ENCODE peak calls at places on chromosomes 4 and X, in ten cellular contexts. One of them, this sample, is unnamed.
A peak's percentile ranks its signal among the peaks of the same experiment; 100 is the strongest.

GRCh38 chr4:38860788-38861424 is 4.3 kb upstream of the TLR6 start:
- DNase-seq in activated gamma-delta T cell treated with Interleukin-2 at 50 U/mL for 16 hours: peak; percentile 64
- DNase-seq in cardiac muscle cell: peak; percentile 67
- DNase-seq in activated CD4-positive, alpha-beta T cell treated with anti-CD3 and anti-CD28 coated beads, Interleukin-2, amount 10 ng/mL, durations not matched to agents 7 days and 5 days: peak; percentile 65
- DNase-seq in B cell: peak; percentile 71
- DNase-seq in bronchial epithelial cell: peak; percentile 47
- DNase-seq in heart left ventricle: no peak
- DNase-seq in activated CD8-positive, alpha-beta memory T cell treated with anti-CD3 and anti-CD28 coated beads for 4 hours: no peak
- DNase-seq in Panc1: no peak
- DNase-seq in ureter: no peak
- DNase-seq in this sample: no peak

GRCh38 chrX:37347420-37347819 is 1.7 kb upstream of the PRRG1 start:
- DNase-seq in activated gamma-delta T cell treated with Interleukin-2 at 50 U/mL for 16 hours: no peak
- DNase-seq in cardiac muscle cell: no peak
- DNase-seq in activated CD4-positive, alpha-beta T cell treated with anti-CD3 and anti-CD28 coated beads, Interleukin-2, amount 10 ng/mL, durations not matched to agents 7 days and 5 days: no peak
- DNase-seq in B cell: no peak
- DNase-seq in bronchial epithelial cell: peak; percentile 29
- DNase-seq in heart left ventricle: peak; percentile 15
- DNase-seq in activated CD8-positive, alpha-beta memory T cell treated with anti-CD3 and anti-CD28 coated beads for 4 hours: no peak
- DNase-seq in Panc1: no peak
- DNase-seq in ureter: no peak
- DNase-seq in this sample: no peak

GRCh38 chr4:140330311-140330900 is 43.0 kb upstream of the SCOC start:
- DNase-seq in activated gamma-delta T cell treated with Interleukin-2 at 50 U/mL for 16 hours: no peak
- DNase-seq in cardiac muscle cell: peak; percentile 41
- DNase-seq in activated CD4-positive, alpha-beta T cell treated with anti-CD3 and anti-CD28 coated beads, Interleukin-2, amount 10 ng/mL, durations not matched to agents 7 days and 5 days: no peak
- DNase-seq in B cell: no peak
- DNase-seq in bronchial epithelial cell: peak; percentile 62
- DNase-seq in heart left ventricle: no peak
- DNase-seq in activated CD8-positive, alpha-beta memory T cell treated with anti-CD3 and anti-CD28 coated beads for 4 hours: no peak
- DNase-seq in Panc1: no peak
- DNase-seq in ureter: no peak
- DNase-seq in this sample: no peak

GRCh38 chrX:134821370-134821769 is 163.1 kb upstream of the PLAC1 start:
- DNase-seq in activated gamma-delta T cell treated with Interleukin-2 at 50 U/mL for 16 hours: no peak
- DNase-seq in cardiac muscle cell: no peak
- DNase-seq in activated CD4-positive, alpha-beta T cell treated with anti-CD3 and anti-CD28 coated beads, Interleukin-2, amount 10 ng/mL, durations not matched to agents 7 days and 5 days: no peak
- DNase-seq in B cell: no peak
- DNase-seq in bronchial epithelial cell: peak; percentile 12
- DNase-seq in heart left ventricle: peak; percentile 41
- DNase-seq in activated CD8-positive, alpha-beta memory T cell treated with anti-CD3 and anti-CD28 coated beads for 4 hours: no peak
- DNase-seq in Panc1: no peak
- DNase-seq in ureter: no peak
- DNase-seq in this sample: no peak

GRCh38 chr4:184979461-184980124 is 38.7 kb upstream of the HELT start:
- DNase-seq in activated gamma-delta T cell treated with Interleukin-2 at 50 U/mL for 16 hours: no peak
- DNase-seq in cardiac muscle cell: no peak
- DNase-seq in activated CD4-positive, alpha-beta T cell treated with anti-CD3 and anti-CD28 coated beads, Interleukin-2, amount 10 ng/mL, durations not matched to agents 7 days and 5 days: no peak
- DNase-seq in B cell: no peak
- DNase-seq in bronchial epithelial cell: no peak
- DNase-seq in heart left ventricle: peak; percentile 64
- DNase-seq in activated CD8-positive, alpha-beta memory T cell treated with anti-CD3 and anti-CD28 coated beads for 4 hours: no peak
- DNase-seq in Panc1: no peak
- DNase-seq in ureter: no peak
- DNase-seq in this sample: no peak

GRCh38 chr4:186787536-186787935 is 63.9 kb upstream of the FAT1 start:
- DNase-seq in activated gamma-delta T cell treated with Interleukin-2 at 50 U/mL for 16 hours: no peak
- DNase-seq in cardiac muscle cell: no peak
- DNase-seq in activated CD4-positive, alpha-beta T cell treated with anti-CD3 and anti-CD28 coated beads, Interleukin-2, amount 10 ng/mL, durations not matched to agents 7 days and 5 days: no peak
- DNase-seq in B cell: no peak
- DNase-seq in bronchial epithelial cell: no peak
- DNase-seq in heart left ventricle: no peak
- DNase-seq in activated CD8-positive, alpha-beta memory T cell treated with anti-CD3 and anti-CD28 coated beads for 4 hours: no peak
- DNase-seq in Panc1: no peak
- DNase-seq in ureter: no peak
- DNase-seq in this sample: no peak

GRCh38 chr4:155722816-155723499 is 35.9 kb upstream of the GUCY1B1 start:
- DNase-seq in activated gamma-delta T cell treated with Interleukin-2 at 50 U/mL for 16 hours: no peak
- DNase-seq in cardiac muscle cell: no peak
- DNase-seq in activated CD4-positive, alpha-beta T cell treated with anti-CD3 and anti-CD28 coated beads, Interleukin-2, amount 10 ng/mL, durations not matched to agents 7 days and 5 days: no peak
- DNase-seq in B cell: no peak
- DNase-seq in bronchial epithelial cell: no peak
- DNase-seq in heart left ventricle: no peak
- DNase-seq in activated CD8-positive, alpha-beta memory T cell treated with anti-CD3 and anti-CD28 coated beads for 4 hours: no peak
- DNase-seq in Panc1: no peak
- DNase-seq in ureter: no peak
- DNase-seq in this sample: no peak

GRCh38 chrX:12951590-12951965 is 23.3 kb upstream of the TMSB4X start:
- DNase-seq in activated gamma-delta T cell treated with Interleukin-2 at 50 U/mL for 16 hours: no peak
- DNase-seq in cardiac muscle cell: no peak
- DNase-seq in activated CD4-positive, alpha-beta T cell treated with anti-CD3 and anti-CD28 coated beads, Interleukin-2, amount 10 ng/mL, durations not matched to agents 7 days and 5 days: peak; percentile 37
- DNase-seq in B cell: no peak
- DNase-seq in bronchial epithelial cell: no peak
- DNase-seq in heart left ventricle: no peak
- DNase-seq in activated CD8-positive, alpha-beta memory T cell treated with anti-CD3 and anti-CD28 coated beads for 4 hours: no peak
- DNase-seq in Panc1: no peak
- DNase-seq in ureter: no peak
- DNase-seq in this sample: no peak

GRCh38 chr4:113300384-113301011 is 251.0 kb downstream of the ANK2 start:
- DNase-seq in activated gamma-delta T cell treated with Interleukin-2 at 50 U/mL for 16 hours: no peak
- DNase-seq in cardiac muscle cell: peak; percentile 5
- DNase-seq in activated CD4-positive, alpha-beta T cell treated with anti-CD3 and anti-CD28 coated beads, Interleukin-2, amount 10 ng/mL, durations not matched to agents 7 days and 5 days: no peak
- DNase-seq in B cell: no peak
- DNase-seq in bronchial epithelial cell: peak; percentile 98
- DNase-seq in heart left ventricle: peak; percentile 52
- DNase-seq in activated CD8-positive, alpha-beta memory T cell treated with anti-CD3 and anti-CD28 coated beads for 4 hours: no peak
- DNase-seq in Panc1: no peak
- DNase-seq in ureter: no peak
- DNase-seq in this sample: no peak

GRCh38 chrX:39396358-39396995 is 595.2 kb downstream of the MID1IP1 start:
- DNase-seq in activated gamma-delta T cell treated with Interleukin-2 at 50 U/mL for 16 hours: no peak
- DNase-seq in cardiac muscle cell: peak; percentile 81
- DNase-seq in activated CD4-positive, alpha-beta T cell treated with anti-CD3 and anti-CD28 coated beads, Interleukin-2, amount 10 ng/mL, durations not matched to agents 7 days and 5 days: no peak
- DNase-seq in B cell: no peak
- DNase-seq in bronchial epithelial cell: no peak
- DNase-seq in heart left ventricle: no peak
- DNase-seq in activated CD8-positive, alpha-beta memory T cell treated with anti-CD3 and anti-CD28 coated beads for 4 hours: no peak
- DNase-seq in Panc1: no peak
- DNase-seq in ureter: no peak
- DNase-seq in this sample: no peak

GRCh38 chr4:106365613-106366012 is 3.0 kb downstream of the GIMD1 start:
- DNase-seq in activated gamma-delta T cell treated with Interleukin-2 at 50 U/mL for 16 hours: no peak
- DNase-seq in cardiac muscle cell: peak; percentile 44
- DNase-seq in activated CD4-positive, alpha-beta T cell treated with anti-CD3 and anti-CD28 coated beads, Interleukin-2, amount 10 ng/mL, durations not matched to agents 7 days and 5 days: no peak
- DNase-seq in B cell: no peak
- DNase-seq in bronchial epithelial cell: peak; percentile 94
- DNase-seq in heart left ventricle: no peak
- DNase-seq in activated CD8-positive, alpha-beta memory T cell treated with anti-CD3 and anti-CD28 coated beads for 4 hours: no peak
- DNase-seq in Panc1: no peak
- DNase-seq in ureter: no peak
- DNase-seq in this sample: no peak

GRCh38 chr4:73675623-73676022 is 55.4 kb upstream of the RASSF6 start:
- DNase-seq in activated gamma-delta T cell treated with Interleukin-2 at 50 U/mL for 16 hours: no peak
- DNase-seq in cardiac muscle cell: no peak
- DNase-seq in activated CD4-positive, alpha-beta T cell treated with anti-CD3 and anti-CD28 coated beads, Interleukin-2, amount 10 ng/mL, durations not matched to agents 7 days and 5 days: no peak
- DNase-seq in B cell: no peak
- DNase-seq in bronchial epithelial cell: no peak
- DNase-seq in heart left ventricle: no peak
- DNase-seq in activated CD8-positive, alpha-beta memory T cell treated with anti-CD3 and anti-CD28 coated beads for 4 hours: no peak
- DNase-seq in Panc1: no peak
- DNase-seq in ureter: no peak
- DNase-seq in this sample: no peak

GRCh38 chr4:36310793-36311192 is 29.4 kb downstream of the DTHD1 start:
- DNase-seq in activated gamma-delta T cell treated with Interleukin-2 at 50 U/mL for 16 hours: no peak
- DNase-seq in cardiac muscle cell: no peak
- DNase-seq in activated CD4-positive, alpha-beta T cell treated with anti-CD3 and anti-CD28 coated beads, Interleukin-2, amount 10 ng/mL, durations not matched to agents 7 days and 5 days: no peak
- DNase-seq in B cell: no peak
- DNase-seq in bronchial epithelial cell: no peak
- DNase-seq in heart left ventricle: peak; percentile 40
- DNase-seq in activated CD8-positive, alpha-beta memory T cell treated with anti-CD3 and anti-CD28 coated beads for 4 hours: no peak
- DNase-seq in Panc1: no peak
- DNase-seq in ureter: no peak
- DNase-seq in this sample: no peak

GRCh38 chrX:55593756-55594257 is 29.4 kb upstream of the FOXR2 start:
- DNase-seq in activated gamma-delta T cell treated with Interleukin-2 at 50 U/mL for 16 hours: no peak
- DNase-seq in cardiac muscle cell: no peak
- DNase-seq in activated CD4-positive, alpha-beta T cell treated with anti-CD3 and anti-CD28 coated beads, Interleukin-2, amount 10 ng/mL, durations not matched to agents 7 days and 5 days: no peak
- DNase-seq in B cell: no peak
- DNase-seq in bronchial epithelial cell: no peak
- DNase-seq in heart left ventricle: no peak
- DNase-seq in activated CD8-positive, alpha-beta memory T cell treated with anti-CD3 and anti-CD28 coated beads for 4 hours: no peak
- DNase-seq in Panc1: no peak
- DNase-seq in ureter: no peak
- DNase-seq in this sample: no peak

GRCh38 chrX:363621-364375 is 22.9 kb downstream of the PPP2R3B start:
- DNase-seq in activated gamma-delta T cell treated with Interleukin-2 at 50 U/mL for 16 hours: no peak
- DNase-seq in cardiac muscle cell: no peak
- DNase-seq in activated CD4-positive, alpha-beta T cell treated with anti-CD3 and anti-CD28 coated beads, Interleukin-2, amount 10 ng/mL, durations not matched to agents 7 days and 5 days: no peak
- DNase-seq in B cell: no peak
- DNase-seq in bronchial epithelial cell: no peak
- DNase-seq in heart left ventricle: peak; percentile 21
- DNase-seq in activated CD8-positive, alpha-beta memory T cell treated with anti-CD3 and anti-CD28 coated beads for 4 hours: no peak
- DNase-seq in Panc1: no peak
- DNase-seq in ureter: no peak
- DNase-seq in this sample: no peak

GRCh38 chr4:15149842-15150592 is 147.7 kb downstream of the CPEB2 start:
- DNase-seq in activated gamma-delta T cell treated with Interleukin-2 at 50 U/mL for 16 hours: no peak
- DNase-seq in cardiac muscle cell: peak; percentile 73
- DNase-seq in activated CD4-positive, alpha-beta T cell treated with anti-CD3 and anti-CD28 coated beads, Interleukin-2, amount 10 ng/mL, durations not matched to agents 7 days and 5 days: no peak
- DNase-seq in B cell: no peak
- DNase-seq in bronchial epithelial cell: peak; percentile 47
- DNase-seq in heart left ventricle: peak; percentile 89
- DNase-seq in activated CD8-positive, alpha-beta memory T cell treated with anti-CD3 and anti-CD28 coated beads for 4 hours: no peak
- DNase-seq in Panc1: no peak
- DNase-seq in ureter: peak; percentile 77
- DNase-seq in this sample: peak; percentile 93

GRCh38 chrX:80705379-80705778 is 104.3 kb downstream of the BRWD3 start:
- DNase-seq in activated gamma-delta T cell treated with Interleukin-2 at 50 U/mL for 16 hours: no peak
- DNase-seq in cardiac muscle cell: no peak
- DNase-seq in activated CD4-positive, alpha-beta T cell treated with anti-CD3 and anti-CD28 coated beads, Interleukin-2, amount 10 ng/mL, durations not matched to agents 7 days and 5 days: no peak
- DNase-seq in B cell: no peak
- DNase-seq in bronchial epithelial cell: no peak
- DNase-seq in heart left ventricle: no peak
- DNase-seq in activated CD8-positive, alpha-beta memory T cell treated with anti-CD3 and anti-CD28 coated beads for 4 hours: no peak
- DNase-seq in Panc1: no peak
- DNase-seq in ureter: no peak
- DNase-seq in this sample: no peak

GRCh38 chr4:183872531-183872930 is 32.6 kb upstream of the STOX2 start:
- DNase-seq in activated gamma-delta T cell treated with Interleukin-2 at 50 U/mL for 16 hours: no peak
- DNase-seq in cardiac muscle cell: no peak
- DNase-seq in activated CD4-positive, alpha-beta T cell treated with anti-CD3 and anti-CD28 coated beads, Interleukin-2, amount 10 ng/mL, durations not matched to agents 7 days and 5 days: no peak
- DNase-seq in B cell: no peak
- DNase-seq in bronchial epithelial cell: peak; percentile 20
- DNase-seq in heart left ventricle: no peak
- DNase-seq in activated CD8-positive, alpha-beta memory T cell treated with anti-CD3 and anti-CD28 coated beads for 4 hours: no peak
- DNase-seq in Panc1: no peak
- DNase-seq in ureter: no peak
- DNase-seq in this sample: no peak

GRCh38 chr4:186781032-186781917 is 57.6 kb upstream of the FAT1 start:
- DNase-seq in activated gamma-delta T cell treated with Interleukin-2 at 50 U/mL for 16 hours: no peak
- DNase-seq in cardiac muscle cell: peak; percentile 13
- DNase-seq in activated CD4-positive, alpha-beta T cell treated with anti-CD3 and anti-CD28 coated beads, Interleukin-2, amount 10 ng/mL, durations not matched to agents 7 days and 5 days: no peak
- DNase-seq in B cell: no peak
- DNase-seq in bronchial epithelial cell: peak; percentile 94
- DNase-seq in heart left ventricle: no peak
- DNase-seq in activated CD8-positive, alpha-beta memory T cell treated with anti-CD3 and anti-CD28 coated beads for 4 hours: no peak
- DNase-seq in Panc1: no peak
- DNase-seq in ureter: no peak
- DNase-seq in this sample: no peak

GRCh38 chr4:155772459-155773195 is 13.8 kb downstream of the GUCY1B1 start:
- DNase-seq in activated gamma-delta T cell treated with Interleukin-2 at 50 U/mL for 16 hours: no peak
- DNase-seq in cardiac muscle cell: peak; percentile 19
- DNase-seq in activated CD4-positive, alpha-beta T cell treated with anti-CD3 and anti-CD28 coated beads, Interleukin-2, amount 10 ng/mL, durations not matched to agents 7 days and 5 days: no peak
- DNase-seq in B cell: no peak
- DNase-seq in bronchial epithelial cell: peak; percentile 51
- DNase-seq in heart left ventricle: no peak
- DNase-seq in activated CD8-positive, alpha-beta memory T cell treated with anti-CD3 and anti-CD28 coated beads for 4 hours: no peak
- DNase-seq in Panc1: no peak
- DNase-seq in ureter: no peak
- DNase-seq in this sample: no peak

GRCh38 chr4:48651869-48652447 is 128.1 kb downstream of the FRYL start:
- DNase-seq in activated gamma-delta T cell treated with Interleukin-2 at 50 U/mL for 16 hours: no peak
- DNase-seq in cardiac muscle cell: no peak
- DNase-seq in activated CD4-positive, alpha-beta T cell treated with anti-CD3 and anti-CD28 coated beads, Interleukin-2, amount 10 ng/mL, durations not matched to agents 7 days and 5 days: no peak
- DNase-seq in B cell: no peak
- DNase-seq in bronchial epithelial cell: peak; percentile 75
- DNase-seq in heart left ventricle: no peak
- DNase-seq in activated CD8-positive, alpha-beta memory T cell treated with anti-CD3 and anti-CD28 coated beads for 4 hours: no peak
- DNase-seq in Panc1: no peak
- DNase-seq in ureter: no peak
- DNase-seq in this sample: no peak

GRCh38 chr4:184593461-184593860 is 55.8 kb downstream of the CASP3 start:
- DNase-seq in activated gamma-delta T cell treated with Interleukin-2 at 50 U/mL for 16 hours: no peak
- DNase-seq in cardiac muscle cell: no peak
- DNase-seq in activated CD4-positive, alpha-beta T cell treated with anti-CD3 and anti-CD28 coated beads, Interleukin-2, amount 10 ng/mL, durations not matched to agents 7 days and 5 days: no peak
- DNase-seq in B cell: no peak
- DNase-seq in bronchial epithelial cell: no peak
- DNase-seq in heart left ventricle: no peak
- DNase-seq in activated CD8-positive, alpha-beta memory T cell treated with anti-CD3 and anti-CD28 coated beads for 4 hours: no peak
- DNase-seq in Panc1: no peak
- DNase-seq in ureter: no peak
- DNase-seq in this sample: no peak

GRCh38 chrX:23667239-23668177 is at the start of gene PRDX4:
- DNase-seq in activated gamma-delta T cell treated with Interleukin-2 at 50 U/mL for 16 hours: peak; percentile 61
- DNase-seq in cardiac muscle cell: peak; percentile 95
- DNase-seq in activated CD4-positive, alpha-beta T cell treated with anti-CD3 and anti-CD28 coated beads, Interleukin-2, amount 10 ng/mL, durations not matched to agents 7 days and 5 days: peak; percentile 72
- DNase-seq in B cell: peak; percentile 86
- DNase-seq in bronchial epithelial cell: peak; percentile 58
- DNase-seq in heart left ventricle: peak; percentile 93
- DNase-seq in activated CD8-positive, alpha-beta memory T cell treated with anti-CD3 and anti-CD28 coated beads for 4 hours: peak; percentile 43
- DNase-seq in Panc1: peak; percentile 20
- DNase-seq in ureter: peak; percentile 92
- DNase-seq in this sample: peak; percentile 92

GRCh38 chr4:6626066-6626465 is 14.4 kb upstream of the MRFAP1 start:
- DNase-seq in activated gamma-delta T cell treated with Interleukin-2 at 50 U/mL for 16 hours: no peak
- DNase-seq in cardiac muscle cell: no peak
- DNase-seq in activated CD4-positive, alpha-beta T cell treated with anti-CD3 and anti-CD28 coated beads, Interleukin-2, amount 10 ng/mL, durations not matched to agents 7 days and 5 days: no peak
- DNase-seq in B cell: no peak
- DNase-seq in bronchial epithelial cell: no peak
- DNase-seq in heart left ventricle: no peak
- DNase-seq in activated CD8-positive, alpha-beta memory T cell treated with anti-CD3 and anti-CD28 coated beads for 4 hours: no peak
- DNase-seq in Panc1: no peak
- DNase-seq in ureter: no peak
- DNase-seq in this sample: no peak

GRCh38 chr4:141240671-141241070 is 20.0 kb downstream of the ZNF330 start:
- DNase-seq in activated gamma-delta T cell treated with Interleukin-2 at 50 U/mL for 16 hours: no peak
- DNase-seq in cardiac muscle cell: no peak
- DNase-seq in activated CD4-positive, alpha-beta T cell treated with anti-CD3 and anti-CD28 coated beads, Interleukin-2, amount 10 ng/mL, durations not matched to agents 7 days and 5 days: no peak
- DNase-seq in B cell: no peak
- DNase-seq in bronchial epithelial cell: no peak
- DNase-seq in heart left ventricle: no peak
- DNase-seq in activated CD8-positive, alpha-beta memory T cell treated with anti-CD3 and anti-CD28 coated beads for 4 hours: no peak
- DNase-seq in Panc1: no peak
- DNase-seq in ureter: no peak
- DNase-seq in this sample: no peak

GRCh38 chrX:152600853-152601635 is 36.7 kb upstream of the GABRQ start:
- DNase-seq in activated gamma-delta T cell treated with Interleukin-2 at 50 U/mL for 16 hours: no peak
- DNase-seq in cardiac muscle cell: peak; percentile 17
- DNase-seq in activated CD4-positive, alpha-beta T cell treated with anti-CD3 and anti-CD28 coated beads, Interleukin-2, amount 10 ng/mL, durations not matched to agents 7 days and 5 days: no peak
- DNase-seq in B cell: no peak
- DNase-seq in bronchial epithelial cell: no peak
- DNase-seq in heart left ventricle: no peak
- DNase-seq in activated CD8-positive, alpha-beta memory T cell treated with anti-CD3 and anti-CD28 coated beads for 4 hours: no peak
- DNase-seq in Panc1: no peak
- DNase-seq in ureter: no peak
- DNase-seq in this sample: no peak

GRCh38 chr4:163536101-163536500 is 41.6 kb downstream of the TMA16 start:
- DNase-seq in activated gamma-delta T cell treated with Interleukin-2 at 50 U/mL for 16 hours: no peak
- DNase-seq in cardiac muscle cell: no peak
- DNase-seq in activated CD4-positive, alpha-beta T cell treated with anti-CD3 and anti-CD28 coated beads, Interleukin-2, amount 10 ng/mL, durations not matched to agents 7 days and 5 days: no peak
- DNase-seq in B cell: no peak
- DNase-seq in bronchial epithelial cell: no peak
- DNase-seq in heart left ventricle: no peak
- DNase-seq in activated CD8-positive, alpha-beta memory T cell treated with anti-CD3 and anti-CD28 coated beads for 4 hours: no peak
- DNase-seq in Panc1: no peak
- DNase-seq in ureter: no peak
- DNase-seq in this sample: no peak

GRCh38 chrX:11540532-11541377 is 125.0 kb downstream of the ARHGAP6 start:
- DNase-seq in activated gamma-delta T cell treated with Interleukin-2 at 50 U/mL for 16 hours: no peak
- DNase-seq in cardiac muscle cell: no peak
- DNase-seq in activated CD4-positive, alpha-beta T cell treated with anti-CD3 and anti-CD28 coated beads, Interleukin-2, amount 10 ng/mL, durations not matched to agents 7 days and 5 days: no peak
- DNase-seq in B cell: no peak
- DNase-seq in bronchial epithelial cell: no peak
- DNase-seq in heart left ventricle: peak; percentile 39
- DNase-seq in activated CD8-positive, alpha-beta memory T cell treated with anti-CD3 and anti-CD28 coated beads for 4 hours: no peak
- DNase-seq in Panc1: no peak
- DNase-seq in ureter: no peak
- DNase-seq in this sample: no peak

This sample was measured in esophagus muscularis mucosa.